ENCODE peak calls at places on chromosomes 4 and X, in seven cellular contexts. G is amygdala; W is myocyte; V is progenitor cell of endocrine pancreas; Q is stromal cell of bone marrow; T is stimulated activated CD8-positive, alpha-beta memory T cell treated with anti-CD3 and anti-CD28 coated beads, Interleukin-2, amount 100 ng/mL, for 1 hour; L is fibroblast of lung. Y is an unnamed sample.

GRCh38 chr4:108620933-108621905 is 843 bp downstream of the RPL34 start:
- DNase-seq in G (no peak), V (no peak), W (peak), T (no peak), L (no peak), Q (no peak), Y (peak)

GRCh38 chr4:40475609-40476008 is 140.5 kb downstream of the CHRNA9 start:
- DNase-seq in L (no peak), V (no peak), T (no peak), Q (no peak), W (no peak), G (no peak), Y (no peak)

GRCh38 chr4:3686746-3687145 is 79.4 kb upstream of the ADRA2C start:
- DNase-seq in G (no peak), L (no peak), W (no peak), V (no peak), T (no peak), Q (no peak), Y (no peak)

GRCh38 chr4:150305995-150306394 is 227.8 kb downstream of the DCLK2 start:
- DNase-seq in V (no peak), T (no peak), L (peak), G (no peak), W (peak), Q (peak), Y (peak)

GRCh38 chr4:1655081-1655480 is 29.0 kb downstream of the FAM53A start:
- DNase-seq in Q (no peak), L (no peak), T (no peak), G (no peak), V (no peak), W (no peak), Y (no peak)

GRCh38 chr4:117400039-117400835 is 314.9 kb upstream of the TRAM1L1 start:
- DNase-seq in V (no peak), W (peak), T (no peak), L (peak), Q (no peak), G (no peak), Y (no peak)

GRCh38 chrX:46653482-46653881 is 79.9 kb downstream of the CHST7 start:
- DNase-seq in T (no peak), L (peak), Q (no peak), W (no peak), V (no peak), G (no peak), Y (peak)

GRCh38 chrX:75155454-75155829 is 641 bp downstream of the ABCB7 start:
- DNase-seq in Q (no peak), T (no peak), W (peak), L (peak), V (no peak), G (no peak), Y (peak)